ENCODE peak calls at places on chromosomes 11 and 22, in eight cellular contexts. P is right lobe of liver, B is adrenal gland, O is esophagus muscularis mucosa, A is stomach, J is breast epithelium, C is transverse colon, U is heart left ventricle. K is an unnamed sample.

GRCh38 chr22:17631076-17631565 is 2.6 kb upstream of the ATP6V1E1 start:
- DNase-seq in B (peak), A (no peak), P (no peak), C (peak), U (no peak), J (no peak), O (no peak), K (no peak)

GRCh38 chr11:115314330-115314729 is 189.9 kb downstream of the CADM1 start:
- DNase-seq in J (no peak), A (no peak), P (no peak), B (no peak), C (no peak), U (no peak), O (no peak), K (no peak)

GRCh38 chr11:119910056-119910455 is 181.1 kb upstream of the NECTIN1 start:
- DNase-seq in O (no peak), B (no peak), U (no peak), J (no peak), P (no peak), C (peak), A (peak), K (no peak)

GRCh38 chr11:131925829-131926228 is 555.4 kb downstream of the NTM start:
- DNase-seq in C (no peak), P (no peak), B (no peak), J (no peak), A (no peak), O (no peak), U (no peak), K (no peak)

GRCh38 chr11:111308140-111308539 is 9.8 kb downstream of the POU2AF3 start:
- DNase-seq in J (no peak), C (peak), B (no peak), U (no peak), O (peak), A (peak), P (peak), K (no peak)

GRCh38 chr11:112525270-112525669 is 264.6 kb upstream of the PLET1 start:
- DNase-seq in C (peak), P (no peak), B (peak), U (no peak), A (no peak), O (no peak), J (no peak), K (no peak)

GRCh38 chr22:35540600-35541253 is at the start of gene RASD2:
- DNase-seq in P (no peak), B (peak), C (peak), U (peak), A (no peak), J (no peak), O (no peak), K (no peak)

GRCh38 chr11:85965202-85965601 is 103.7 kb downstream of the PICALM start:
- DNase-seq in B (no peak), J (no peak), O (no peak), U (no peak), P (no peak), A (no peak), C (no peak), K (no peak)

GRCh38 chr22:48167238-48167637 is 1404.8 kb downstream of the TBC1D22A start:
- DNase-seq in U (no peak), B (no peak), O (no peak), C (no peak), A (no peak), P (no peak), J (no peak), K (no peak)

GRCh38 chr11:118907749-118908106 is 18.0 kb downstream of the BCL9L start:
- DNase-seq in J (no peak), O (no peak), C (no peak), U (no peak), A (no peak), P (no peak), B (no peak), K (no peak)

GRCh38 chr11:117816846-117817212 is 7.7 kb downstream of the FXYD2 start:
- DNase-seq in J (no peak), U (no peak), A (no peak), C (no peak), P (no peak), B (peak), O (no peak), K (no peak)

GRCh38 chr11:130199792-130200191 is 40.2 kb downstream of the ST14 start:
- DNase-seq in B (no peak), A (no peak), U (no peak), C (no peak), P (no peak), J (no peak), O (no peak), K (no peak)

GRCh38 chr11:47917643-47918369 is 62.6 kb upstream of the PTPRJ start:
- DNase-seq in B (peak), P (peak), C (peak), A (peak), U (peak), O (peak), J (peak), K (no peak)

GRCh38 chr11:1394936-1395772 is 5.4 kb downstream of the BRSK2 start:
- DNase-seq in J (no peak), O (no peak), A (no peak), B (no peak), P (no peak), C (no peak), U (no peak), K (no peak)

GRCh38 chr11:134846776-134847722 is 435.0 kb upstream of the B3GAT1 start:
- DNase-seq in O (peak), U (no peak), J (no peak), B (no peak), A (no peak), P (no peak), C (no peak), K (no peak)

GRCh38 chr11:128891912-128892398 is 799 bp downstream of the KCNJ5 start:
- DNase-seq in P (no peak), U (no peak), A (peak), J (no peak), O (no peak), B (peak), C (no peak), K (no peak)

DNA sequence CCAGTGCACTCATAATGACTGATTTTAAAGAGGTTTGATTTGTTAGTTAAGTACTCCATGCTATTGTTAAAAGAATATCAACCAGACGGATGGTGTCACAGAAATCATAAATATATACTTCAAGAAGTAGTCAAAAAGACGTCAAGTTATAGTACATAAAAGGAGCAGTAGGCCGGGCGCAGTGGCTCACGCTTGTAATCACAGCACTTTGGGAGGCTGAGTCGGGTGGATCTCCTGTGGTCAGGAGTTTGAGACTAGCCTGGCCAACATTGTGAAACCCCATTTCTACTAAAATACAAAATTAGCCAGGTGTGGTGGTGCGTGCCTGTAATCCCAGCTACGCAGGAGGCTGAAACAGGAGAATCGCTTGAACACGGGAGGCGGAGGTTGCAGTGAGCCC is 721.7 kb downstream of the JRKL start:
- DNase-seq in C (no peak), J (no peak), U (no peak), O (no peak), B (no peak), P (no peak), A (no peak), K (no peak)
- TF ChIP-seq POLR2A in C (no peak), J (no peak), U (no peak), O (no peak), B (no peak), P (no peak), A (no peak), K (no peak)

GRCh38 chr11:65858354-65859133 is 564 bp upstream of the CFL1 start:
- DNase-seq in A (no peak), P (no peak), C (no peak), O (no peak), B (no peak), J (no peak), U (no peak), K (no peak)

GRCh38 chr11:65857500-65858353 is at the start of gene CFL1:
- DNase-seq in P (peak), A (peak), O (peak), C (peak), B (peak), U (peak), J (peak), K (no peak)

GRCh38 chr11:65854871-65855837 is 2.8 kb downstream of the CFL1 start:
- DNase-seq in J (no peak), U (no peak), P (peak), C (peak), O (no peak), A (no peak), B (peak), K (no peak)

GRCh38 chr11:65855927-65856363 is 2.0 kb downstream of the CFL1 start:
- DNase-seq in U (no peak), A (no peak), O (no peak), P (no peak), J (no peak), B (peak), C (no peak), K (no peak)

GRCh38 chr11:65856689-65857499 is 1.1 kb downstream of the CFL1 start:
- DNase-seq in O (peak), B (peak), J (peak), A (peak), U (peak), P (peak), C (peak), K (no peak)
- TF ChIP-seq POLR2A in O (peak), B (peak), J (peak), A (peak), U (peak), P (peak), C (peak), K (peak)

GRCh38 chr11:44684886-44685285 is 41.9 kb upstream of the TSPAN18 start:
- DNase-seq in A (no peak), P (no peak), B (no peak), O (no peak), U (no peak), J (no peak), C (no peak), K (no peak)

GRCh38 chr11:44690651-44691050 is 36.1 kb upstream of the TSPAN18 start:
- DNase-seq in C (no peak), O (no peak), J (no peak), U (no peak), P (no peak), A (no peak), B (no peak), K (no peak)

GRCh38 chr11:44693654-44694119 is 33.1 kb upstream of the TSPAN18 start:
- DNase-seq in P (no peak), U (no peak), A (no peak), C (no peak), O (no peak), B (peak), J (no peak), K (no peak)

GRCh38 chr11:44687310-44687842 is 39.4 kb upstream of the TSPAN18 start:
- DNase-seq in U (no peak), P (no peak), O (no peak), J (no peak), A (no peak), B (no peak), C (no peak), K (no peak)

DNA sequence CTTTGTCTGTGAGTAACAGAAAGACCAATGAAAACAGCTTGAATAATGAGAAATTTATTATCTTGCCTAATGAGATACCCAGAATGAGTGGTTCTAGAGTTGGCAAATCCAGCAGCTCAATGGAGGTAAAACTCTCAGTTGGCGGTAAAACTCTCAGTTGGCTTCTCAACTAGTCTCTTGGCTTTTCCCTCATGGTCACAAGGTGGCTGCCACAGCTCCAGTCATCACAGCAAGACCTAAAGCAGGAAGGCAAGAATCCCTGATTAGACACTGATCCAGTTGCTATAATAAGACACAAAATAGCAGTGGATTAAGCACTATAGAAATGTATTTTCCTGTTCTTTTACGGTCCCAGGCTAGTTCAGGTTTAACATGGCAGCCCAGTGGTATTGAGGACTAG is 37.5 kb upstream of the TSPAN18 start:
- DNase-seq in P (no peak), U (no peak), C (no peak), J (no peak), A (no peak), B (no peak), O (no peak), K (no peak)
- TF ChIP-seq POLR2A in P (no peak), U (no peak), C (no peak), J (no peak), A (no peak), B (no peak), O (no peak), K (no peak)

GRCh38 chr11:4190098-4190497 is 95.5 kb downstream of the RRM1 start:
- DNase-seq in O (no peak), J (no peak), A (no peak), P (no peak), U (no peak), B (no peak), C (no peak), K (no peak)

GRCh38 chr11:4185561-4185960 is 91.0 kb downstream of the RRM1 start:
- DNase-seq in O (no peak), B (no peak), C (no peak), P (no peak), A (no peak), U (no peak), J (no peak), K (no peak)

GRCh38 chr11:4186464-4187054 is 92.0 kb downstream of the RRM1 start:
- DNase-seq in O (no peak), C (no peak), J (no peak), B (no peak), U (no peak), P (no peak), A (no peak), K (no peak)

GRCh38 chr11:4184163-4184916 is 89.7 kb downstream of the RRM1 start:
- DNase-seq in B (no peak), C (no peak), A (no peak), O (no peak), P (peak), U (no peak), J (no peak), K (no peak)

GRCh38 chr11:4187055-4187988 is 92.7 kb downstream of the RRM1 start:
- DNase-seq in C (peak), P (peak), O (peak), B (peak), J (peak), A (peak), U (peak), K (peak)
- TF ChIP-seq POLR2A in C (no peak), P (peak), O (no peak), B (no peak), J (no peak), A (no peak), U (no peak), K (no peak)

DNA sequence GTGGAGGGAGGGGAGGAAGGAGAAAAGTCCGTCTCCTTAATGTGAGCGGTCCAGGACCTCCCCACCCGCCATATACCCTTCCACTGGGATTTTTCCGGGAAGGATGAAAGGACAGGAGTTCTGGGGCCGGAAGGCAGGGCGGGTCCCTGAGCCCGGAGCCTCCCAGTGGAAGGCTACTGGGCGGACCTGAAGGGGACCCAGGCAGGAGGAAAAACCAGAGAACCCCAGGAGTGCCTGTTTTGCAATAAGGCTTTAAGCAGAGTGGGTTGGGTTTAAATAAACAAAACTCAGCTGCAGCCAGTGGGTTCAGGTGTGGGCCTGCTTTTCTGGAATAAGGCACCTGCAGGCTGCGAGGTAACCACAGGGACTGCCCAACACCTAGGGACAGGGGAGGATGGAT is 1.7 kb upstream of the CELSR1 start:
- DNase-seq in P (no peak), C (no peak), A (no peak), J (no peak), U (no peak), B (no peak), O (no peak), K (no peak)
- TF ChIP-seq POLR2A in P (no peak), C (no peak), A (no peak), J (no peak), U (no peak), B (no peak), O (no peak), K (no peak)

GRCh38 chr11:25423436-25424184 is 908.3 kb upstream of the ANO3 start:
- DNase-seq in U (no peak), J (no peak), O (no peak), C (no peak), B (no peak), A (no peak), P (no peak), K (no peak)
- TF ChIP-seq POLR2A in U (no peak), J (no peak), O (no peak), C (no peak), B (no peak), A (no peak), P (no peak), K (no peak)

GRCh38 chr22:31943976-31944699 is at the start of gene YWHAH:
- DNase-seq in J (peak), P (peak), C (peak), A (peak), B (peak), U (peak), O (peak), K (no peak)

GRCh38 chr22:31945971-31946680 is 1.8 kb downstream of the YWHAH start:
- DNase-seq in P (no peak), A (no peak), O (no peak), C (no peak), U (no peak), J (no peak), B (no peak), K (no peak)

GRCh38 chr22:31945478-31945815 is 1.1 kb downstream of the YWHAH start:
- DNase-seq in O (no peak), B (no peak), P (no peak), C (peak), A (no peak), U (no peak), J (no peak), K (no peak)

GRCh38 chr22:31943206-31943975 is 944 bp upstream of the YWHAH start:
- DNase-seq in J (no peak), U (no peak), A (no peak), O (no peak), P (no peak), C (no peak), B (no peak), K (no peak)

GRCh38 chr22:31944700-31945477 is 554 bp downstream of the YWHAH start:
- DNase-seq in C (peak), U (peak), O (no peak), P (peak), J (no peak), B (peak), A (peak), K (no peak)
- TF ChIP-seq POLR2A in C (no peak), U (no peak), O (no peak), P (peak), J (no peak), B (no peak), A (no peak), K (no peak)

GRCh38 chr11:35721576-35722341 is 59.2 kb downstream of the TRIM44 start:
- DNase-seq in U (no peak), C (no peak), B (no peak), A (no peak), P (no peak), O (no peak), J (no peak), K (no peak)
- TF ChIP-seq POLR2A in U (no peak), C (no peak), B (no peak), A (no peak), P (no peak), O (no peak), J (no peak), K (no peak)